ENCODE peak calls at places on chromosomes 6 and 20, in five cellular contexts. F is IMR-90, O is AML-193, U is iPS-NIHi11, N is COR-L47. M is an unnamed sample.

GRCh38 chr6:90656325-90656724 is 69.5 kb upstream of the MAP3K7 start:
- DNase-seq in F (no peak), O (no peak), U (no peak), N (no peak), M (no peak)

GRCh38 chr6:167398214-167399050 is 73.5 kb downstream of the TTLL2 start:
- DNase-seq in F (no peak), O (no peak), U (no peak), N (no peak), M (no peak)

GRCh38 chr6:169669147-169669546 is 32.7 kb downstream of the WDR27 start:
- DNase-seq in F (no peak), O (no peak), U (no peak), N (no peak), M (no peak)

GRCh38 chr6:124741341-124741740 is 220.9 kb upstream of the RNF217 start:
- DNase-seq in F (peak), O (no peak), U (no peak), N (no peak), M (peak)

GRCh38 chr6:21278078-21278790 is 315.3 kb upstream of the SOX4 start:
- DNase-seq in F (no peak), O (no peak), U (no peak), N (no peak), M (no peak)

GRCh38 chr6:40160826-40161225 is 226.6 kb upstream of the MOCS1 start:
- DNase-seq in F (no peak), O (no peak), U (no peak), N (peak), M (peak)

GRCh38 chr6:30942338-30943060 is 1.7 kb downstream of the MUCL3 start:
- DNase-seq in F (peak), O (no peak), U (peak), N (no peak), M (peak)

GRCh38 chr20:37852666-37853065 is 50.3 kb upstream of the VSTM2L start:
- DNase-seq in F (peak), O (no peak), U (no peak), N (no peak), M (no peak)

GRCh38 chr6:17758113-17758512 is 51.4 kb upstream of the NUP153 start:
- DNase-seq in F (peak), O (no peak), U (no peak), N (no peak), M (no peak)

M was measured in mammary epithelial cell.